ENCODE peak calls at places on chromosome 15, in nine cellular contexts. U is CD4-positive, alpha-beta memory T cell; L is GM04504; T is Right ventricle myocardium superior; G is endothelial cell; R is iPS-NIHi11; I is GM20000; Q is H9; B is cardiac muscle cell. Z is an unnamed sample.

GRCh38 chr15:52247032-52247431 is 48.6 kb downstream of the MYO5C start:
- DNase-seq in U (no peak), L (no peak), T (no peak), G (no peak), R (no peak), I (no peak), Q (no peak), B (peak), Z (no peak)

GRCh38 chr15:73947651-73948050 is 21.4 kb downstream of the LOXL1 start:
- DNase-seq in U (no peak), L (no peak), T (peak), G (no peak), R (no peak), I (no peak), Q (no peak), B (no peak), Z (no peak)

GRCh38 chr15:90845201-90845949 is 23.0 kb upstream of the FURIN start:
- DNase-seq in U (no peak), L (peak), T (no peak), G (no peak), R (no peak), I (peak), Q (no peak), B (peak), Z (no peak)

GRCh38 chr15:58369261-58369699 is 62.5 kb upstream of the LIPC start:
- DNase-seq in U (no peak), L (peak), T (no peak), G (no peak), R (no peak), I (peak), Q (no peak), B (peak), Z (no peak)

GRCh38 chr15:55588070-55588817 is at the start of gene PYGO1:
- DNase-seq in U (peak), L (peak), T (peak), G (peak), R (peak), I (peak), Q (peak), B (peak), Z (peak)

GRCh38 chr15:90665288-90666134 is 51.6 kb upstream of the BLM start:
- DNase-seq in U (peak), L (no peak), T (peak), G (peak), R (peak), I (peak), Q (no peak), B (peak), Z (peak)

GRCh38 chr15:85788796-85789495 is 5.8 kb downstream of the KLHL25 start:
- DNase-seq in U (no peak), L (no peak), T (no peak), G (no peak), R (peak), I (no peak), Q (no peak), B (no peak), Z (no peak)

GRCh38 chr15:101348643-101349496 is 53.8 kb upstream of the SNRPA1 start:
- DNase-seq in U (no peak), L (no peak), T (peak), G (no peak), R (peak), I (no peak), Q (no peak), B (peak), Z (no peak)

GRCh38 chr15:92098869-92099268 is 245.4 kb downstream of the SLCO3A1 start:
- DNase-seq in U (no peak), L (no peak), T (peak), G (no peak), R (no peak), I (no peak), Q (peak), B (peak), Z (peak)

GRCh38 chr15:40953713-40954074 is 423 bp downstream of the CHAC1 start:
- DNase-seq in U (no peak), L (no peak), T (no peak), G (no peak), R (no peak), I (no peak), Q (no peak), B (no peak), Z (peak)

GRCh38 chr15:47717036-47717611 is at the start of gene SEMA6D:
- DNase-seq in U (no peak), L (peak), T (peak), G (peak), R (peak), I (peak), Q (peak), B (peak), Z (peak)

GRCh38 chr15:92565351-92566125 is 90.0 kb downstream of the FAM174B start:
- DNase-seq in U (no peak), L (no peak), T (no peak), G (no peak), R (no peak), I (no peak), Q (no peak), B (no peak), Z (no peak)

Z was measured in GM23338.